ENCODE peak calls at places on chromosomes 1 and 21, in four cellular contexts. One of them, this sample, is unnamed.

GRCh38 chr1:6634278-6635052 is 9.8 kb downstream of the THAP3 start:
- DNase-seq in coronary artery: no peak
- DNase-seq in IMR-90: peak
- DNase-seq in RWPE2: no peak
- DNase-seq in this sample: peak

GRCh38 chr1:238592586-238592985 is 701.9 kb upstream of the ZP4 start:
- DNase-seq in IMR-90: no peak
- DNase-seq in RWPE2: no peak
- DNase-seq in coronary artery: no peak
- DNase-seq in this sample: no peak

GRCh38 chr1:6864166-6864565 is 78.9 kb downstream of the CAMTA1 start:
- DNase-seq in IMR-90: no peak
- DNase-seq in RWPE2: no peak
- DNase-seq in coronary artery: no peak
- DNase-seq in this sample: peak

GRCh38 chr1:214548988-214549387 is 2.4 kb downstream of the PTPN14 start:
- DNase-seq in RWPE2: no peak
- DNase-seq in coronary artery: no peak
- DNase-seq in IMR-90: peak
- DNase-seq in this sample: peak

GRCh38 chr1:93964777-93965200 is 55.6 kb upstream of the GCLM start:
- DNase-seq in IMR-90: peak
- DNase-seq in coronary artery: no peak
- DNase-seq in RWPE2: peak
- DNase-seq in this sample: peak

GRCh38 chr1:22841754-22842370 is 130.8 kb downstream of the LACTBL1 start:
- DNase-seq in RWPE2: no peak
- DNase-seq in IMR-90: no peak
- DNase-seq in coronary artery: no peak
- DNase-seq in this sample: no peak

GRCh38 chr1:36253463-36253862 is 29.2 kb downstream of the THRAP3 start:
- DNase-seq in IMR-90: peak
- DNase-seq in coronary artery: no peak
- DNase-seq in RWPE2: no peak
- DNase-seq in this sample: peak

GRCh38 chr1:37605806-37606474 is 10.2 kb upstream of the GNL2 start:
- DNase-seq in IMR-90: no peak
- DNase-seq in RWPE2: no peak
- DNase-seq in coronary artery: no peak
- DNase-seq in this sample: no peak

GRCh38 chr1:86154581-86155060 is 2.0 kb downstream of the COL24A1 start:
- DNase-seq in IMR-90: peak
- DNase-seq in coronary artery: no peak
- DNase-seq in RWPE2: peak
- DNase-seq in this sample: no peak

GRCh38 chr1:116559304-116559761 is 11.5 kb downstream of the CD58 start:
- DNase-seq in IMR-90: no peak
- DNase-seq in coronary artery: no peak
- DNase-seq in RWPE2: no peak
- DNase-seq in this sample: no peak

GRCh38 chr1:228293393-228293792 is 85.5 kb downstream of the OBSCN start:
- DNase-seq in IMR-90: no peak
- DNase-seq in coronary artery: no peak
- DNase-seq in RWPE2: no peak
- DNase-seq in this sample: no peak

GRCh38 chr1:86872086-86872485 is 41.8 kb downstream of the SELENOF start:
- DNase-seq in IMR-90: peak
- DNase-seq in RWPE2: no peak
- DNase-seq in coronary artery: no peak
- DNase-seq in this sample: no peak

GRCh38 chr21:43306911-43307676 is 119.8 kb downstream of the SIK1 start:
- DNase-seq in RWPE2: peak
- DNase-seq in coronary artery: no peak
- DNase-seq in IMR-90: peak
- DNase-seq in this sample: peak

GRCh38 chr1:9435101-9435636 is 104.1 kb upstream of the SLC25A33 start:
- DNase-seq in IMR-90: no peak
- DNase-seq in RWPE2: no peak
- DNase-seq in coronary artery: no peak
- DNase-seq in this sample: no peak

GRCh38 chr1:239893127-239893731 is 198.5 kb upstream of the FMN2 start:
- DNase-seq in IMR-90: no peak
- DNase-seq in RWPE2: no peak
- DNase-seq in coronary artery: no peak
- DNase-seq in this sample: no peak

GRCh38 chr21:37619464-37619974 is 252.9 kb downstream of the DYRK1A start:
- DNase-seq in IMR-90: no peak
- DNase-seq in RWPE2: no peak
- DNase-seq in coronary artery: no peak
- DNase-seq in this sample: no peak

GRCh38 chr21:41927727-41928409 is 25.9 kb downstream of the C2CD2 start:
- DNase-seq in IMR-90: no peak
- DNase-seq in coronary artery: no peak
- DNase-seq in RWPE2: no peak
- DNase-seq in this sample: no peak

GRCh38 chr21:26941436-26941835 is 25.5 kb downstream of the ADAMTS5 start:
- DNase-seq in coronary artery: no peak
- DNase-seq in RWPE2: no peak
- DNase-seq in IMR-90: peak
- DNase-seq in this sample: no peak

GRCh38 chr21:32203877-32204480 is 74.9 kb downstream of the MIS18A start:
- DNase-seq in RWPE2: no peak
- DNase-seq in IMR-90: no peak
- DNase-seq in coronary artery: no peak
- DNase-seq in this sample: no peak

GRCh38 chr1:115669002-115669673 is 27.4 kb downstream of the VANGL1 start:
- DNase-seq in RWPE2: no peak
- DNase-seq in IMR-90: peak
- DNase-seq in coronary artery: no peak
- DNase-seq in this sample: peak

GRCh38 chr1:3651939-3652537 is at the start of gene TP73:
- DNase-seq in IMR-90: no peak
- DNase-seq in RWPE2: peak
- DNase-seq in coronary artery: no peak
- DNase-seq in this sample: no peak

GRCh38 chr1:41662656-41663437 is 178.4 kb upstream of the EDN2 start:
- DNase-seq in RWPE2: no peak
- DNase-seq in coronary artery: peak
- DNase-seq in IMR-90: peak
- DNase-seq in this sample: peak

GRCh38 chr1:182841368-182841988 is 2.3 kb downstream of the DHX9 start:
- DNase-seq in coronary artery: no peak
- DNase-seq in IMR-90: peak
- DNase-seq in RWPE2: no peak
- DNase-seq in this sample: peak

GRCh38 chr1:17704176-17704575 is 51.0 kb upstream of the ACTL8 start:
- DNase-seq in coronary artery: no peak
- DNase-seq in IMR-90: no peak
- DNase-seq in RWPE2: no peak
- DNase-seq in this sample: no peak

GRCh38 chr21:36630485-36631206 is 68.3 kb upstream of the SIM2 start:
- DNase-seq in IMR-90: peak
- DNase-seq in coronary artery: no peak
- DNase-seq in RWPE2: no peak
- DNase-seq in this sample: peak

GRCh38 chr1:93704063-93704462 is 22.4 kb upstream of the BCAR3 start:
- DNase-seq in IMR-90: no peak
- DNase-seq in RWPE2: no peak
- DNase-seq in coronary artery: peak
- DNase-seq in this sample: no peak

DNA sequence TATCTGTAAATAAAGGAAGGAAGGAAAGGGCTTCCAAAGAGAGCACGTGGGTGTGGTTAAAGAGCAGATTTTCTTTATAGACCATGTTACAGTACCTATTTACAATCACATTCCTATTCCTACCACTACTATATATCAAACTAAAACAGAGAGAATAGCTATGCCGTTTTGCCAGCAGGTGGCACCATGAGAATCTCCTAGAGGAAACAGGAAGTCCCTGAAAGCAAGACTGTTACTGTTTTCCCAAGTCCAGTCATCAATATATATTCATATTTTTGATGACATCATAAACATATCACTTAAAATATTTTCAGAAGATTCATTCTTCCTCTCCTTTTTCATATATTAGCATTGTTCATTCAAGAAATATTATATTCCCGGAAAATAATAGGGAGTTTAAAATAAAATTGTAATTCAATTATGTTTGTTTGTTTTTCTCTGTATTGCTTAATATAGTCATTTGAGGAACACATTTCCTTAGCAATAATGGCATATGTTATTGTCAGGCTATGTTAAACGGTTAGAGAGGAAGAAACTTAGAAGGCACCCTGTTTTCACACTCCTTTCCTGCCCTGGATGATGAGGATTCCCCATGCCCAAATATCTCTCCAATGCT is 6.6 kb downstream of the CCDC190 start:
- DNase-seq in coronary artery: no peak
- DNase-seq in IMR-90: peak
- DNase-seq in RWPE2: no peak
- DNase-seq in this sample: peak
- H3K4me3 ChIP-seq in coronary artery: no peak
- H3K4me3 ChIP-seq in IMR-90: no peak
- H3K4me3 ChIP-seq in RWPE2: no peak
- H3K4me3 ChIP-seq in this sample: no peak

GRCh38 chr1:20366076-20366765 is 75.5 kb downstream of the VWA5B1 start:
- DNase-seq in RWPE2: no peak
- DNase-seq in IMR-90: peak
- DNase-seq in coronary artery: no peak
- DNase-seq in this sample: no peak

GRCh38 chr1:20367626-20368025 is 77.0 kb downstream of the VWA5B1 start:
- DNase-seq in IMR-90: no peak
- DNase-seq in coronary artery: no peak
- DNase-seq in RWPE2: no peak
- DNase-seq in this sample: no peak

GRCh38 chr1:20366766-20367602 is 76.3 kb downstream of the VWA5B1 start:
- DNase-seq in coronary artery: no peak
- DNase-seq in RWPE2: no peak
- DNase-seq in IMR-90: peak
- DNase-seq in this sample: peak

GRCh38 chr1:20362856-20363255 is 72.2 kb downstream of the VWA5B1 start:
- DNase-seq in RWPE2: no peak
- DNase-seq in IMR-90: no peak
- DNase-seq in coronary artery: no peak
- DNase-seq in this sample: no peak

DNA sequence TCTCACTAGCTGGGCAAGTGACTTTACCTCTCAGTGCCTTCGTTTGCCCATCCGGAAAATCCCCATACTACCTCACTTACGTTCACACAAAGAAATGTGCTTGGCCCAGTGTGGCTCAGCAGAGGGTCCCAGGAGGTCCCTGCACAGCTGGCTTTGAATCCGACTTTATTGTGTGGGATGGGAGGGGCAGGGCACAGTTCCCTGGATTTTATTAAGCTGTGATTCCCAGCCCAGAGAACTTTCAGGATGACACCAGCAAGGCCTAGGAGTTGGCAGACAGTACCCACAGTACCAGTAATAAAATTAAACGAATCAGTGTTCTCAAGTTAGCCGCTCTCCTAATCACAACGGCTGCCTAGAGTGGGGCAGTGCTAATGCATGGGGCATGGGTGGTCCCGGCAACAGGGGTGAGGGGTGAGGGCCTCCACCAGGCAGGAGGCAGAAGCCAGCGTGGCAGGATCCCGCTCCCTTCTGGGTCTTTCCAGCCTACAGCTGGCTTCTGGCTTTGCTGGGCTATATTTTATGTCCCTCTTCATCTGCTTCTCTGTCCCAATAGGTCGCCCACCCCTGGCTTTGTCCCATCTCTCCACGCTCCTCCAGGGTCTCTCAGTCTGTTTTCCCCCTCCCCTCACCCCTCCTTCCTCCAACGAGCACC is 74.9 kb downstream of the VWA5B1 start:
- DNase-seq in coronary artery: no peak
- DNase-seq in IMR-90: no peak
- DNase-seq in RWPE2: no peak
- DNase-seq in this sample: no peak
- TF ChIP-seq CTCF in coronary artery: no peak
- TF ChIP-seq CTCF in IMR-90: no peak
- TF ChIP-seq CTCF in RWPE2: no peak
- TF ChIP-seq CTCF in this sample: no peak

GRCh38 chr1:26923711-26924110 is 2.2 kb downstream of the NUDC start:
- DNase-seq in RWPE2: no peak
- DNase-seq in IMR-90: peak
- DNase-seq in coronary artery: no peak
- DNase-seq in this sample: peak
- H3K4me3 ChIP-seq in RWPE2: no peak
- H3K4me3 ChIP-seq in IMR-90: no peak
- H3K4me3 ChIP-seq in coronary artery: no peak
- H3K4me3 ChIP-seq in this sample: no peak

DNA sequence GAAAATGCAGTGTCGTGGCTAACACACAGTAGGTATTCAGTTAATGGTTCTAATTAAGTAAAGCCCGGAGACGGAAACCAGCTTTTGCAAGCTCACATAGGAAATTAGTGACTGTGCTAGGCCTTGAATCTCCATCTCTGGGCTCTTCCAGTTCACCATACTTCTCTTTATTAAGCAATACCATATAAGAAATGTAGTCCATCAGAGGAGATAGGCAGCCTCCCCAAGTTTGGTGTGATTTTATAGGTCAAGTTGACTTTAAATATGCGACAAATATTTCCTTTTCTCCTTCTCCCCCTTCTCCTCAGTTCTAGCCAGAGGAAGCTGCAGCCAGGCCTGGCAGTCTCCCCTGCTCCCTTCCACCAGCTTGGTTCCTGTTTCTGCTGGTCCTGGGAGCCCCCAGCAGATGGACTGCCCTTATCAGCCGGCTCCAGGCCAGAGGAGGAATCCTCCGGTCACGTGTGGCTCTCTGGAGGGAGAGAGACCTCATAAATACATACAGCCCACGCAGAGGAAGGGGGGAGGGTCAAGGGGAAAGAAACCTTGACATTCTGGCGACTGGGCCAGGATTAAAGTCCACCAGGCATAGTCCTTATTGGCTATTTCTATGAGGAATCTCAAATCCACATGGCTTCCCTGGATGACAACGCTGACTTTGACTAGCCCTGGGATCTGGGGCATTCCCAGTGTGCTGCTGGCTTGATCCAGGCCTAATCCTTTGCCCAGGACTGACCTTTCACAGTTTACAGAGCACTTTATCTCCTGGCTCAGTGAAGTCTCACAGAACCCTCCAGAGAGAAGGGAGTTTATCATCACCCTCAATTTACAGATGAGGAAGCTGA is 115.1 kb upstream of the JUN start:
- DNase-seq in coronary artery: no peak
- DNase-seq in IMR-90: peak
- DNase-seq in RWPE2: no peak
- DNase-seq in this sample: no peak
- TF ChIP-seq CTCF in coronary artery: no peak
- TF ChIP-seq CTCF in IMR-90: no peak
- TF ChIP-seq CTCF in RWPE2: no peak
- TF ChIP-seq CTCF in this sample: no peak

GRCh38 chr1:2548068-2548589 is 8.0 kb upstream of the TNFRSF14 start:
- DNase-seq in coronary artery: peak
- DNase-seq in IMR-90: peak
- DNase-seq in RWPE2: no peak
- DNase-seq in this sample: peak
- H3K4me3 ChIP-seq in coronary artery: peak
- H3K4me3 ChIP-seq in IMR-90: no peak
- H3K4me3 ChIP-seq in RWPE2: no peak
- H3K4me3 ChIP-seq in this sample: no peak